ENCODE peak calls at places on chromosomes 1 and 21, in eight cellular contexts. A is NCI-H2081; S is PC-3; V is memory B cell; C is HFFc6; N is Calu3; P is GM18507; X is effector memory CD8-positive, alpha-beta T cell. K is an unnamed sample.

GRCh38 chr21:33229099-33229775 is 501 bp upstream of the IFNAR2 start:
- DNase-seq in C (no peak), V (no peak), S (no peak), P (no peak), X (no peak), A (no peak), N (no peak), K (no peak)

GRCh38 chr21:44983421-44984206 is 43.8 kb downstream of the SLX9 start:
- DNase-seq in N (no peak), C (no peak), P (no peak), A (no peak), S (no peak), V (no peak), X (no peak), K (no peak)

GRCh38 chr1:164608651-164609057 is 49.7 kb downstream of the PBX1 start:
- DNase-seq in S (no peak), A (no peak), N (no peak), C (no peak), V (no peak), X (no peak), P (no peak), K (no peak)

GRCh38 chr1:116919802-116920201 is 10.1 kb downstream of the PTGFRN start:
- DNase-seq in C (no peak), S (no peak), V (no peak), P (no peak), A (no peak), N (no peak), X (no peak), K (no peak)

GRCh38 chr1:48859429-48859828 is 82.7 kb upstream of the BEND5 start:
- DNase-seq in X (no peak), N (no peak), V (no peak), P (no peak), S (peak), A (peak), C (no peak), K (no peak)

GRCh38 chr1:59071289-59071688 is 225.6 kb upstream of the FGGY start:
- DNase-seq in A (peak), P (no peak), C (no peak), V (no peak), N (peak), S (no peak), X (peak), K (no peak)

GRCh38 chr1:200231787-200232222 is 178.0 kb downstream of the ZNF281 start:
- DNase-seq in S (no peak), P (no peak), V (no peak), N (no peak), C (peak), A (no peak), X (no peak), K (no peak)

GRCh38 chr1:147389532-147390184 is 147.2 kb downstream of the CHD1L start:
- DNase-seq in P (peak), S (peak), X (no peak), V (peak), N (peak), A (peak), C (peak), K (no peak)

K was measured in stimulated activated CD8-positive, alpha-beta memory T cell treated with anti-CD3 and anti-CD28 coated beads, Interleukin-4, amount 100 ng/mL, for 24 hours.